ENCODE peak calls at places on chromosomes 4 and X, in four cellular contexts. H is tibial nerve; L is cardiac fibroblast; S is activated T-helper 1 cell treated with anti-CD3 and anti-CD28 coated beads, Interleukin-2, amount 50 U/mL, for 16 hours. T is an unnamed sample.

GRCh38 chr4:29565256-29565655 is 1154.9 kb upstream of the PCDH7 start:
- DNase-seq in H (no peak), L (no peak), S (no peak), T (no peak)

GRCh38 chr4:93788712-93789111 is 39.8 kb upstream of the ATOH1 start:
- DNase-seq in H (no peak), L (peak), S (no peak), T (peak)

GRCh38 chr4:102734591-102735385 is 26.0 kb downstream of the MANBA start:
- DNase-seq in H (no peak), L (no peak), S (no peak), T (peak)

GRCh38 chr4:7120341-7120740 is 52.5 kb upstream of the GRPEL1 start:
- DNase-seq in H (no peak), L (no peak), S (no peak), T (peak)

GRCh38 chr4:145069361-145069760 is 28.6 kb downstream of the ANAPC10 start:
- DNase-seq in H (no peak), L (no peak), S (no peak), T (no peak)

GRCh38 chr4:6965329-6965728 is 55.7 kb downstream of the TBC1D14 start:
- DNase-seq in H (no peak), L (no peak), S (no peak), T (no peak)

GRCh38 chr4:141390527-141391046 is 169.9 kb downstream of the ZNF330 start:
- DNase-seq in H (no peak), L (no peak), S (no peak), T (no peak)

GRCh38 chr4:96342790-96343455 is 503.0 kb downstream of the PDHA2 start:
- DNase-seq in H (no peak), L (no peak), S (no peak), T (no peak)

GRCh38 chr4:66430856-66431255 is 760.6 kb upstream of the EPHA5 start:
- DNase-seq in H (no peak), L (peak), S (no peak), T (no peak)

GRCh38 chr4:122977103-122977502 is 54.7 kb upstream of the NUDT6 start:
- DNase-seq in H (no peak), L (no peak), S (no peak), T (no peak)

GRCh38 chr4:5421416-5421815 is 286.9 kb downstream of the EVC2 start:
- DNase-seq in H (no peak), L (no peak), S (no peak), T (no peak)

GRCh38 chr4:2961411-2962098 is 1.7 kb downstream of the NOP14 start:
- DNase-seq in H (no peak), L (no peak), S (no peak), T (peak)

GRCh38 chr4:90120037-90120436 is 7.2 kb upstream of the CCSER1 start:
- DNase-seq in H (no peak), L (no peak), S (no peak), T (peak)

GRCh38 chr4:1792832-1793495 is at the start of gene FGFR3:
- DNase-seq in H (no peak), L (peak), S (peak), T (peak)

GRCh38 chr4:12022409-12022808 is 593.7 kb upstream of the HS3ST1 start:
- DNase-seq in H (no peak), L (no peak), S (no peak), T (no peak)

GRCh38 chr4:154602404-154603020 is 9.9 kb downstream of the FGG start:
- DNase-seq in H (no peak), L (no peak), S (no peak), T (no peak)

GRCh38 chrX:72609313-72609712 is 36.7 kb upstream of the HDAC8 start:
- DNase-seq in H (no peak), L (peak), S (no peak), T (peak)

GRCh38 chr4:7266525-7267292 is 74.4 kb downstream of the SORCS2 start:
- DNase-seq in H (no peak), L (peak), S (no peak), T (no peak)

GRCh38 chr4:51836531-51836930 is 6.4 kb upstream of the DCUN1D4 start:
- DNase-seq in H (no peak), L (peak), S (no peak), T (no peak)

GRCh38 chr4:98566491-98567008 is 91.9 kb downstream of the TSPAN5 start:
- DNase-seq in H (no peak), L (peak), S (no peak), T (peak)

GRCh38 chr4:111631157-111631999 is 513.9 kb upstream of the FAM241A start:
- DNase-seq in H (no peak), L (peak), S (no peak), T (peak)

GRCh38 chr4:151948351-151949016 is 187.7 kb upstream of the GATB start:
- DNase-seq in H (no peak), L (no peak), S (no peak), T (no peak)

GRCh38 chr4:20203508-20203907 is 48.2 kb upstream of the SLIT2 start:
- DNase-seq in H (no peak), L (peak), S (no peak), T (no peak)

GRCh38 chrX:40303256-40304077 is 205.7 kb upstream of the BCOR start:
- DNase-seq in H (no peak), L (no peak), S (no peak), T (peak)

GRCh38 chr4:22356996-22357596 is 158.8 kb downstream of the ADGRA3 start:
- DNase-seq in H (no peak), L (peak), S (no peak), T (peak)

GRCh38 chr4:158090323-158090722 is 82.5 kb downstream of the GASK1B start:
- DNase-seq in H (no peak), L (peak), S (no peak), T (no peak)

GRCh38 chr4:99848576-99848975 is 31.9 kb downstream of the DAPP1 start:
- DNase-seq in H (no peak), L (no peak), S (no peak), T (no peak)

GRCh38 chr4:121709766-121710405 is 13.1 kb upstream of the ANXA5 start:
- DNase-seq in H (no peak), L (no peak), S (no peak), T (no peak)

GRCh38 chr4:78987683-78988082 is 48.4 kb upstream of the PAQR3 start:
- DNase-seq in H (no peak), L (no peak), S (no peak), T (no peak)